ENCODE peak calls at places on chromosomes 12 and 14, in four cellular contexts. One of them, this sample, is unnamed.

GRCh38 chr14:50340945-50341344 is 28.8 kb downstream of the DMAC2L start:
- DNase-seq in MM.1S: no peak
- DNase-seq in aorta: no peak
- DNase-seq in RWPE1: no peak
- DNase-seq in this sample: no peak

GRCh38 chr12:18275974-18276373 is 14.7 kb downstream of the PIK3C2G start:
- DNase-seq in RWPE1: no peak
- DNase-seq in MM.1S: no peak
- DNase-seq in aorta: no peak
- DNase-seq in this sample: peak; percentile 12

GRCh38 chr12:121628037-121628436 is 1.7 kb downstream of the ORAI1 start:
- DNase-seq in RWPE1: no peak
- DNase-seq in MM.1S: no peak
- DNase-seq in aorta: no peak
- DNase-seq in this sample: no peak

GRCh38 chr12:48717252-48717695 is 767 bp upstream of the CCNT1 start:
- DNase-seq in RWPE1: no peak
- DNase-seq in MM.1S: peak; percentile 48
- DNase-seq in aorta: no peak
- DNase-seq in this sample: no peak

GRCh38 chr14:99380991-99381687 is 99.5 kb downstream of the SETD3 start:
- DNase-seq in MM.1S: no peak
- DNase-seq in RWPE1: no peak
- DNase-seq in aorta: no peak
- DNase-seq in this sample: no peak

GRCh38 chr12:1425396-1425729 is 169.0 kb downstream of the FBXL14 start:
- DNase-seq in aorta: no peak
- DNase-seq in MM.1S: no peak
- DNase-seq in RWPE1: no peak
- DNase-seq in this sample: no peak

GRCh38 chr14:20489093-20489994 is 16.0 kb upstream of the RNASE10 start:
- DNase-seq in aorta: no peak
- DNase-seq in RWPE1: peak; percentile 37
- DNase-seq in MM.1S: no peak
- DNase-seq in this sample: no peak

GRCh38 chr12:16880864-16881285 is 274.9 kb upstream of the LMO3 start:
- DNase-seq in aorta: no peak
- DNase-seq in MM.1S: no peak
- DNase-seq in RWPE1: no peak
- DNase-seq in this sample: no peak

GRCh38 chr12:121453022-121453360 is 53.1 kb downstream of the RNF34 start:
- DNase-seq in aorta: no peak
- DNase-seq in RWPE1: no peak
- DNase-seq in MM.1S: no peak
- DNase-seq in this sample: no peak

GRCh38 chr12:42663621-42664020 is 74.1 kb upstream of the PRICKLE1 start:
- DNase-seq in aorta: no peak
- DNase-seq in MM.1S: no peak
- DNase-seq in RWPE1: no peak
- DNase-seq in this sample: no peak

GRCh38 chr14:96662116-96662901 is 134.9 kb upstream of the VRK1 start:
- DNase-seq in aorta: no peak
- DNase-seq in RWPE1: no peak
- DNase-seq in MM.1S: no peak
- DNase-seq in this sample: no peak

GRCh38 chr12:124764870-124765570 is 98.6 kb downstream of the SCARB1 start:
- DNase-seq in RWPE1: no peak
- DNase-seq in MM.1S: no peak
- DNase-seq in aorta: no peak
- DNase-seq in this sample: no peak

GRCh38 chr14:54200726-54201125 is 196.1 kb upstream of the CDKN3 start:
- DNase-seq in RWPE1: no peak
- DNase-seq in aorta: no peak
- DNase-seq in MM.1S: no peak
- DNase-seq in this sample: peak; percentile 45

GRCh38 chr12:11981174-11981733 is 89.5 kb upstream of the BCL2L14 start:
- DNase-seq in MM.1S: peak; percentile 70
- DNase-seq in RWPE1: no peak
- DNase-seq in aorta: no peak
- DNase-seq in this sample: no peak

GRCh38 chr12:67697443-67697842 is 48.9 kb downstream of the DYRK2 start:
- DNase-seq in aorta: no peak
- DNase-seq in MM.1S: no peak
- DNase-seq in RWPE1: no peak
- DNase-seq in this sample: no peak

GRCh38 chr12:105740337-105740736 is 398.4 kb downstream of the NUAK1 start:
- DNase-seq in aorta: no peak
- DNase-seq in RWPE1: no peak
- DNase-seq in MM.1S: no peak
- DNase-seq in this sample: no peak

GRCh38 chr12:31226639-31227038 is 99.3 kb downstream of the SINHCAF start:
- DNase-seq in aorta: no peak
- DNase-seq in MM.1S: no peak
- DNase-seq in RWPE1: no peak
- DNase-seq in this sample: no peak

GRCh38 chr14:100297320-100298300 is 8.6 kb downstream of the SLC25A29 start:
- DNase-seq in MM.1S: no peak
- DNase-seq in RWPE1: no peak
- DNase-seq in aorta: peak; percentile 91
- DNase-seq in this sample: no peak

DNA sequence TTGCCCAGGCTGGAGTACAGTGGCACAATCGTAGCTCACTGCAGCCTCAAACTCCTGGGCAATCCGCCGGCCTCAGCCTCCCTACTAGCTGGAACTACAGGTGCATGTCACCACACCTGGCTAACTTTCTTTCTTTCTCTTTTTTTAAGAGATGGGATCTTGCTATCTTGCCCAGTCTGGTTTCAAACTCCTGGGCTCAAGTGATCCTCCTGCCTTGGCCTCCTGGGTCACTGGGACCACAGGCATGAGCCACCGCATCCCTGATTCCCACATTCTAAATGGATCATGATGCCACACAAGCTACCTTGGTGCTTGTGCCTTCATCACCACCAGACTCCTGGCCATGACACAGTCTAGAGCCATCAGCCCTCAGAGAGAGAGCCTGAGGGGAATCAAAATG is 43.8 kb downstream of the PRKAB1 start:
- DNase-seq in MM.1S: no peak
- DNase-seq in aorta: no peak
- DNase-seq in RWPE1: no peak
- DNase-seq in this sample: no peak
- H3K27ac ChIP-seq in MM.1S: no peak overlapping the region
- H3K27ac ChIP-seq in aorta: no peak overlapping the region
- H3K27ac ChIP-seq in RWPE1: no peak overlapping the region
- H3K27ac ChIP-seq in this sample: no peak overlapping the region

GRCh38 chr14:103207038-103207403 is 83.8 kb downstream of the TNFAIP2 start:
- DNase-seq in aorta: peak; percentile 90
- DNase-seq in MM.1S: no peak
- DNase-seq in RWPE1: no peak
- DNase-seq in this sample: no peak

GRCh38 chr14:103205541-103205906 is 82.3 kb downstream of the TNFAIP2 start:
- DNase-seq in RWPE1: no peak
- DNase-seq in MM.1S: no peak
- DNase-seq in aorta: no peak
- DNase-seq in this sample: no peak

GRCh38 chr14:103207404-103208072 is 84.3 kb downstream of the TNFAIP2 start:
- DNase-seq in aorta: peak; percentile 61
- DNase-seq in RWPE1: no peak
- DNase-seq in MM.1S: no peak
- DNase-seq in this sample: no peak

GRCh38 chr14:103204852-103205540 is 81.7 kb downstream of the TNFAIP2 start:
- DNase-seq in MM.1S: no peak
- DNase-seq in RWPE1: no peak
- DNase-seq in aorta: no peak
- DNase-seq in this sample: peak; percentile 8

GRCh38 chr14:103206023-103206481 is 82.8 kb downstream of the TNFAIP2 start:
- DNase-seq in RWPE1: no peak
- DNase-seq in aorta: no peak
- DNase-seq in MM.1S: no peak
- DNase-seq in this sample: no peak
- H3K27ac ChIP-seq in RWPE1: peak overlapping the region; percentile 40
- H3K27ac ChIP-seq in aorta: no peak overlapping the region
- H3K27ac ChIP-seq in MM.1S: no peak overlapping the region
- H3K27ac ChIP-seq in this sample: no peak overlapping the region

GRCh38 chr12:104218935-104219334 is 3.4 kb downstream of the TXNRD1 start:
- DNase-seq in MM.1S: no peak
- DNase-seq in RWPE1: no peak
- DNase-seq in aorta: no peak
- DNase-seq in this sample: peak; percentile 49
- H3K27ac ChIP-seq in MM.1S: no peak overlapping the region
- H3K27ac ChIP-seq in RWPE1: peak overlapping the region; percentile 85
- H3K27ac ChIP-seq in aorta: peak overlapping the region; percentile 49
- H3K27ac ChIP-seq in this sample: peak overlapping the region; percentile 99

DNA sequence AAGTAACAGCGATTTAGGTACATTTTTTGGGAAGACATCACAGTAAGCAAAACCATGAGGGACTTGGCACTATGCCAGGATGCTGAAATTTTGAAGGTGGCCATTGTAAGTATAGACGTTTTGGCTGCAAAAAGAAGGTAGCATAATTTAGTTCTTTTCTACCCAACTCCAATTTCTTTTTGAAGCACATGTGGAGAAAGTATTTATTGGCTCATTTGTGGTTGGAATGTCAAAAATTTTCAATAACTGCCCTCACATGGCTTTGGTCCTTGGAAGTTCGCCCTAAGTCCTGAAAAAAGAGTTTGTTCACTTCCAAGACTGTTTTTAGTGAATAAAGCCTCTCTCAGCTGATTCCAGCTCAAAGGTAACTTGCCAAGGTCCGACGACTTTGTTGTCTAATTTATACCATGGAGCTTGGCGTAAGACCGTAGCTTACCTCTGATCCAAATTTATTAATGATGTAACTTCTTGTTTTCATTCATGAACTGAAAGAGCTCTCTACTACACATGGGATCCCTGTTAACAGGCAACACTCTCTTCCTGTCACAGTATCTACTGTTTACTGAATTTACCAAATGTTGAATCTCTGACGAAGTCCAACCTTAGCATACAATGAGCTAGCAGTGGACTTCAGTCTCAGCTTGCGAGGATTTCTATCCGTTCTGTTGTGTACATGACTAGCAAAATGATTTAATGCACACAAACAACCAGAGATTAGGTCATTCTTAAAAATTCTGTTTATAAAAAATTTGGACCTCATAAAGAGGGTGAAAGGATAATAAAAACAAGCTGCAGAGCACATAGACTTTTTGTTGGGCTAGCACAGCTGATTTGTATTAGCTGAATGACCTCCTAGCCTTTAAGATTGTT is 49.0 kb downstream of the MSRB3 start:
- DNase-seq in MM.1S: no peak
- DNase-seq in aorta: no peak
- DNase-seq in RWPE1: no peak
- DNase-seq in this sample: no peak
- H3K27ac ChIP-seq in MM.1S: no peak overlapping the region
- H3K27ac ChIP-seq in aorta: no peak overlapping the region
- H3K27ac ChIP-seq in RWPE1: no peak overlapping the region
- H3K27ac ChIP-seq in this sample: no peak overlapping the region

DNA sequence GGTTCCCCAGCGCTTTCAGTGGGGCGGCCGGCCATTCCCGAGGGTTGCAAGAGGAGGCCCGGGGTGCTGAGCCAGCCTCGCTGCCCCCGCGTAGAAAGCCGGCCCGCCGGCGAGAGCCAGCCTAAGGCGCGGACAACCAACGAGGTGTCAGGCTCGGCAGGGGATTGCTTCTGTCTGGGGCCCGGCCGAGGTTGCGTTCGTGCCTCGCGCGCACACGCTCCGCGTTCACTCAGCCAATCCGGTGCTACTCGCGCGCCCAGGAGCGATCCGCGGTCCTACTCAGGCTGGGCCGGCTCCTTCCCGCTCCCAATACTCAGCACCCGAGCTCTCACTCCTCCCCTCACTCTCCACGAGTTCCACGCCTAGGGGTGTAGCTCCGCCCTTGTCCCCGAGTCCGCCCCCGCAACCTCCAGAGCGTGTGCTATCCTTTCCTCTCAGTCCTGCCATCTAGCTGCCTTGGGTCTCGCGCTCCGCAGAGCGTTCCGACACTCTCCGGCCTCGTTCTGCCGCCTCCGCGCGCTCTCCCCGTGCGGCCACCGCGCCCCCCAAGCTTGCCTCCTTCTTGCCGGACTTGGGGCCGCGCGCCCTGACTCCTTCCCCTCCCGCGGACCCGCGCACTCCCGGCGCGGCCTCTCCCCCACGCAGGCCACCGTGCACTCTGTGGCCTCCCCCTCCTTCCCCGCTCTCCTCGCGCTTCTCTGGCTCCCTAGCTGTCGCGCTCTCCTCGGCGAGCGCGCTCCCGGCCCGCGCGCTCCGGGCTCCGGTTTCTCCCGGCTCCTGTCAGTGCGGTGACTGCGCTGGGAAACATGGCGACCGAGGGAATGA is at the start of gene GPHN:
- DNase-seq in RWPE1: peak; percentile 94
- DNase-seq in aorta: peak; percentile 98
- DNase-seq in MM.1S: peak; percentile 92
- DNase-seq in this sample: peak; percentile 97
- H3K27ac ChIP-seq in RWPE1: peak within 1 kb of the TSS; percentile 97
- H3K27ac ChIP-seq in aorta: peak within 1 kb of the TSS; percentile 14
- H3K27ac ChIP-seq in MM.1S: peak within 1 kb of the TSS; percentile 78
- H3K27ac ChIP-seq in this sample: peak within 1 kb of the TSS; percentile 83

GRCh38 chr12:63319386-63319785 is 168.4 kb upstream of the AVPR1A start:
- DNase-seq in MM.1S: no peak
- DNase-seq in RWPE1: peak; percentile 75
- DNase-seq in aorta: no peak
- DNase-seq in this sample: peak; percentile 66
- H3K27ac ChIP-seq in MM.1S: no peak overlapping the region
- H3K27ac ChIP-seq in RWPE1: no peak overlapping the region
- H3K27ac ChIP-seq in aorta: no peak overlapping the region
- H3K27ac ChIP-seq in this sample: no peak overlapping the region

GRCh38 chr12:128592345-128592744 is 231.4 kb downstream of the SLC15A4 start:
- DNase-seq in aorta: no peak
- DNase-seq in RWPE1: no peak
- DNase-seq in MM.1S: no peak
- DNase-seq in this sample: no peak

DNA sequence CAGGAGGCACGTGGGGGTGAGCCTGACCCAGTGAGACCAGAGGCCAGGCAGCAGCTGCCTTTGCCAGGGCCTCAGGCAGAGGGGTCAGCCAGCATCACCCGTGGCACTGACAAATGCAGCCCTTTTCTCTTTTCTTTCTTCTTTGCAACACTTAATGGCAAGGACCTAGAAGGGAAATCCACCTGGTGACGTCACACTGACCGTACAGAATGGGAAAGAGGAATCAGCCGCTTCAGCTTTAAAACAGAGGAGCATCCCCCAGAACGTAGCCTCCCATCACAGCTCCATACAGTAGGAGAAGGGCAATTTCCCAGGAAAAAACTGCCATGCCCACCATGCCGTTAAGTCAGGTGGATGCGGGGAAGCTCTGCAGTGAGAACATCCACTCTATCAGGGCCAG is 228.1 kb downstream of the SLC15A4 start:
- DNase-seq in aorta: no peak
- DNase-seq in RWPE1: no peak
- DNase-seq in MM.1S: no peak
- DNase-seq in this sample: no peak
- H3K27ac ChIP-seq in aorta: no peak overlapping the region
- H3K27ac ChIP-seq in RWPE1: no peak overlapping the region
- H3K27ac ChIP-seq in MM.1S: no peak overlapping the region
- H3K27ac ChIP-seq in this sample: no peak overlapping the region

DNA sequence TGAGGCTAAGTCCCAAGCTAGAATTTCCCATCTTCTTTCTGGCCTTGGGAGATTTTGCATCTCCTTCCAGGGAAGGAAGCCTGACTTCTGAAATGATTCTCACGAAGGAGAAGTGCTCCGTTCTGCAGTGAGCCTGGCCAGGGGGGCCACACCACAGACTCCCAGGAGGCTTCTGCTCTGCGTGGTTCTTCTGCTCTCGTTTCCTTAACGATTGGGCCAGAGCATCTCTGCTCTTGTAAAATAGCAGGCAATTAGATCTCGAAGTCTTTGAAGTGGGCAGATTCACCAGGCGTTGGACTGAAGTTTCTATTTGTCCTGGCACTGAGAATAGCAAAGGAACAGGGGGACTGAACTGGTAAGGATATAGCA is 6.7 kb upstream of the BATF start:
- DNase-seq in MM.1S: no peak
- DNase-seq in RWPE1: no peak
- DNase-seq in aorta: peak; percentile 57
- DNase-seq in this sample: no peak
- H3K27ac ChIP-seq in MM.1S: no peak overlapping the region
- H3K27ac ChIP-seq in RWPE1: no peak overlapping the region
- H3K27ac ChIP-seq in aorta: no peak overlapping the region
- H3K27ac ChIP-seq in this sample: no peak overlapping the region